ENCODE peak calls at places on chromosomes 13 and 19, in eight cellular contexts. D is nucleus accumbens, F is PC-9, V is NCI-H345, A is T-helper 17 cell, Y is HTR-8/SVneo, H is activated T-helper 1 cell treated with Interleukin-2 at 50 U/mL for 16 hours, B is SK-MEL-5. Z is an unnamed sample.
A peak's percentile ranks its signal among the peaks of the same experiment; 100 is the strongest.

GRCh38 chr13:51501592-51502205 is 48.9 kb upstream of the INTS6 start:
- DNase-seq in D (no peak), F (no peak), V (no peak), A (no peak), Y (no peak), H (no peak), B (no peak), Z (no peak)

GRCh38 chr13:82833928-82834327 is 1048.3 kb downstream of the SLITRK1 start:
- DNase-seq in D (no peak), F (no peak), V (no peak), A (no peak), Y (no peak), H (no peak), B (no peak), Z (no peak)

GRCh38 chr13:49996166-49996915 is 501 bp upstream of the TRIM13 start:
- DNase-seq in D (peak; percentile 94), F (peak; percentile 72), V (peak; percentile 75), A (peak; percentile 84), Y (peak; percentile 69), H (peak; percentile 82), B (peak; percentile 88), Z (peak; percentile 80)

GRCh38 chr13:103236213-103236612 is 170.0 kb upstream of the SLC10A2 start:
- DNase-seq in D (no peak), F (no peak), V (no peak), A (no peak), Y (no peak), H (no peak), B (peak; percentile 38), Z (no peak)

GRCh38 chr19:56880592-56881190 is 40.2 kb upstream of the PEG3 start:
- DNase-seq in D (no peak), F (no peak), V (no peak), A (no peak), Y (no peak), H (no peak), B (no peak), Z (no peak)

GRCh38 chr19:48859711-48860572 is 8.5 kb downstream of the PLEKHA4 start:
- DNase-seq in D (no peak), F (no peak), V (no peak), A (no peak), Y (no peak), H (no peak), B (no peak), Z (no peak)

GRCh38 chr13:103443604-103444003 is 377.4 kb upstream of the SLC10A2 start:
- DNase-seq in D (no peak), F (no peak), V (no peak), A (no peak), Y (no peak), H (no peak), B (no peak), Z (no peak)

GRCh38 chr13:64556391-64556790 is 2673.7 kb downstream of the PCDH9 start:
- DNase-seq in D (no peak), F (no peak), V (no peak), A (no peak), Y (peak; percentile 1), H (no peak), B (no peak), Z (no peak)

GRCh38 chr13:114054269-114054668 is 78.2 kb downstream of the RASA3 start:
- DNase-seq in D (no peak), F (no peak), V (no peak), A (no peak), Y (no peak), H (no peak), B (peak; percentile 26), Z (no peak)

GRCh38 chr19:30116530-30116929 is 174.5 kb downstream of the URI1 start:
- DNase-seq in D (no peak), F (no peak), V (no peak), A (no peak), Y (no peak), H (no peak), B (no peak), Z (no peak)

GRCh38 chr19:1616396-1616795 is 11.1 kb upstream of the UQCR11 start:
- DNase-seq in D (no peak), F (no peak), V (no peak), A (no peak), Y (no peak), H (no peak), B (no peak), Z (no peak)

GRCh38 chr13:94390881-94391280 is 88.6 kb downstream of the DCT start:
- DNase-seq in D (no peak), F (no peak), V (no peak), A (no peak), Y (no peak), H (no peak), B (peak; percentile 68), Z (peak; percentile 72)

GRCh38 chr13:54536112-54536511 is 1507.5 kb downstream of the OLFM4 start:
- DNase-seq in D (no peak), F (no peak), V (no peak), A (no peak), Y (no peak), H (no peak), B (peak; percentile 64), Z (peak; percentile 69)

GRCh38 chr19:40467007-40467565 is 285 bp downstream of the SPTBN4 start:
- DNase-seq in D (no peak), F (no peak), V (no peak), A (no peak), Y (no peak), H (no peak), B (no peak), Z (no peak)

GRCh38 chr19:5170329-5170745 is 170.3 kb downstream of the PTPRS start:
- DNase-seq in D (no peak), F (no peak), V (no peak), A (peak; percentile 21), Y (no peak), H (peak; percentile 20), B (no peak), Z (no peak)

GRCh38 chr13:110882972-110883371 is 31.9 kb downstream of the ANKRD10 start:
- DNase-seq in D (no peak), F (no peak), V (no peak), A (no peak), Y (no peak), H (no peak), B (no peak), Z (no peak)

GRCh38 chr13:101623469-101624209 is 171.2 kb downstream of the ITGBL1 start:
- DNase-seq in D (no peak), F (peak; percentile 79), V (no peak), A (no peak), Y (peak; percentile 2), H (no peak), B (no peak), Z (no peak)

GRCh38 chr13:104837756-104838155 is 1697.7 kb downstream of the EFNB2 start:
- DNase-seq in D (no peak), F (no peak), V (no peak), A (no peak), Y (no peak), H (no peak), B (no peak), Z (no peak)

GRCh38 chr19:54573330-54573872 is at the start of gene LILRA2:
- DNase-seq in D (no peak), F (no peak), V (no peak), A (no peak), Y (no peak), H (no peak), B (no peak), Z (no peak)

GRCh38 chr19:42401365-42402303 is 11.5 kb upstream of the CNFN start:
- DNase-seq in D (peak; percentile 22), F (peak; percentile 38), V (peak; percentile 27), A (peak; percentile 62), Y (peak; percentile 76), H (peak; percentile 57), B (peak; percentile 65), Z (no peak)

GRCh38 chr19:7970716-7971448 is 27.4 kb upstream of the TIMM44 start:
- DNase-seq in D (no peak), F (no peak), V (peak; percentile 5), A (no peak), Y (peak; percentile 61), H (no peak), B (peak; percentile 68), Z (peak; percentile 11)

GRCh38 chr19:2532252-2533071 is 56.5 kb downstream of the GADD45B start:
- DNase-seq in D (no peak), F (peak; percentile 96), V (no peak), A (no peak), Y (no peak), H (no peak), B (no peak), Z (no peak)

GRCh38 chr19:18500820-18501219 is 21.1 kb downstream of the ELL start:
- DNase-seq in D (no peak), F (no peak), V (no peak), A (no peak), Y (no peak), H (no peak), B (no peak), Z (no peak)

GRCh38 chr19:33407716-33408115 is 34.2 kb downstream of the CEBPG start:
- DNase-seq in D (no peak), F (no peak), V (no peak), A (no peak), Y (no peak), H (no peak), B (no peak), Z (no peak)

GRCh38 chr19:54648129-54648528 is 14.7 kb upstream of the LILRB4 start:
- DNase-seq in D (no peak), F (no peak), V (no peak), A (no peak), Y (no peak), H (no peak), B (no peak), Z (no peak)

GRCh38 chr13:37878921-37879320 is 9.3 kb upstream of the TRPC4 start:
- DNase-seq in D (no peak), F (no peak), V (no peak), A (no peak), Y (no peak), H (no peak), B (peak; percentile 36), Z (no peak)

GRCh38 chr19:13072206-13072898 is 30.3 kb downstream of the LYL1 start:
- DNase-seq in D (peak; percentile 97), F (no peak), V (no peak), A (no peak), Y (no peak), H (no peak), B (no peak), Z (no peak)

Z was measured in foreskin melanocyte.